ENCODE peak calls at places on chromosomes 13 and 19, in six cellular contexts. N is frontal cortex, E is A549, A is AG04449, T is EH, C is C1 segment of cervical spinal cord. J is an unnamed sample.

GRCh38 chr19:46736544-46737274 is 9.1 kb upstream of the FKRP start:
- DNase-seq in E (no peak), N (no peak), T (peak; percentile 55), A (no peak), C (no peak), J (no peak)

GRCh38 chr19:30153326-30154210 is 211.5 kb downstream of the URI1 start:
- DNase-seq in E (no peak), C (no peak), T (no peak), N (no peak), A (no peak), J (no peak)

GRCh38 chr13:73303858-73304257 is 245.1 kb downstream of the KLF5 start:
- DNase-seq in T (peak; percentile 40), N (no peak), A (no peak), E (no peak), C (no peak), J (no peak)

GRCh38 chr13:58583961-58584360 is 952.4 kb downstream of the PCDH17 start:
- DNase-seq in T (no peak), E (no peak), C (no peak), A (no peak), N (no peak), J (no peak)

GRCh38 chr19:5775668-5776309 is 8.8 kb downstream of the PRR22 start:
- DNase-seq in E (peak; percentile 37), A (no peak), C (no peak), T (peak; percentile 85), N (no peak), J (no peak)

GRCh38 chr19:39765091-39766076 is 13.3 kb upstream of the LEUTX start:
- DNase-seq in T (peak; percentile 55), N (no peak), C (no peak), A (no peak), E (peak; percentile 82), J (peak; percentile 18)

GRCh38 chr19:33459691-33460090 is 61.9 kb downstream of the PEPD start:
- DNase-seq in T (no peak), E (no peak), A (no peak), C (no peak), N (no peak), J (no peak)

GRCh38 chr13:53254495-53254894 is 225.9 kb downstream of the OLFM4 start:
- DNase-seq in T (no peak), E (no peak), N (no peak), A (no peak), C (no peak), J (no peak)

GRCh38 chr19:1177322-1178114 is 3.5 kb upstream of the SBNO2 start:
- DNase-seq in T (peak; percentile 99), C (no peak), E (peak; percentile 88), A (peak; percentile 84), N (no peak), J (no peak)

GRCh38 chr13:94154362-94154761 is 325.1 kb downstream of the DCT start:
- DNase-seq in C (no peak), E (no peak), A (peak; percentile 44), T (peak; percentile 40), N (no peak), J (peak; percentile 5)

GRCh38 chr13:41495044-41495443 is 37.7 kb downstream of the RGCC start:
- DNase-seq in A (no peak), T (no peak), C (no peak), E (no peak), N (no peak), J (no peak)

GRCh38 chr19:14580623-14581237 is 2.2 kb upstream of the CLEC17A start:
- DNase-seq in A (no peak), E (no peak), T (no peak), N (no peak), C (no peak), J (no peak)

GRCh38 chr19:7113233-7113632 is 43.7 kb downstream of the ZNF557 start:
- DNase-seq in T (no peak), C (no peak), E (no peak), N (no peak), A (no peak), J (no peak)

GRCh38 chr13:33827152-33827551 is 9.2 kb downstream of the RFC3 start:
- DNase-seq in N (no peak), T (no peak), E (no peak), A (no peak), C (no peak), J (no peak)

GRCh38 chr19:20273376-20273775 is 106.4 kb downstream of the ZNF486 start:
- DNase-seq in A (no peak), E (no peak), C (no peak), N (no peak), T (no peak), J (no peak)

GRCh38 chr19:45070861-45071544 is 5.3 kb downstream of the ZNF296 start:
- DNase-seq in A (no peak), T (no peak), N (no peak), C (no peak), E (no peak), J (no peak)

GRCh38 chr19:43570174-43570791 is 5.0 kb downstream of the XRCC1 start:
- DNase-seq in C (no peak), N (no peak), E (no peak), T (no peak), A (no peak), J (no peak)

GRCh38 chr13:74102691-74103090 is 31.5 kb downstream of the KLF12 start:
- DNase-seq in A (no peak), E (no peak), T (no peak), C (no peak), N (no peak), J (no peak)

GRCh38 chr19:5002143-5002542 is 33.2 kb downstream of the KDM4B start:
- DNase-seq in C (no peak), A (no peak), T (peak; percentile 82), E (peak; percentile 27), N (no peak), J (no peak)

GRCh38 chr19:334296-335071 is 10.1 kb downstream of the MIER2 start:
- DNase-seq in E (no peak), A (no peak), T (no peak), C (no peak), N (no peak), J (no peak)

GRCh38 chr13:101942038-101942437 is 459.8 kb downstream of the FGF14 start:
- DNase-seq in C (no peak), A (no peak), N (peak; percentile 14), T (peak; percentile 19), E (peak; percentile 27), J (peak; percentile 38)

GRCh38 chr13:51958217-51958547 is 53.1 kb downstream of the ATP7B start:
- DNase-seq in C (no peak), E (no peak), T (no peak), A (no peak), N (no peak), J (no peak)

GRCh38 chr19:4173479-4174211 is 8.7 kb downstream of the SIRT6 start:
- DNase-seq in N (no peak), T (no peak), E (no peak), C (no peak), A (no peak), J (no peak)

GRCh38 chr19:45419396-45419795 is 4.3 kb downstream of the ERCC1 start:
- DNase-seq in N (no peak), C (no peak), E (no peak), A (no peak), T (no peak), J (peak; percentile 66)